ENCODE peak calls at places on chromosomes 7 and 10, in eight cellular contexts. One of them, this sample, is unnamed.

GRCh38 chr7:87876759-87877234 is 504 bp downstream of the DBF4 start:
- DNase-seq in HFF-Myc: no peak
- DNase-seq in epithelial cell of esophagus: peak
- DNase-seq in choroid plexus epithelial cell: peak
- DNase-seq in fibroblast of mammary gland: peak
- DNase-seq in effector memory CD4-positive, alpha-beta T cell: peak
- DNase-seq in CD8-positive, alpha-beta memory T cell: peak
- DNase-seq in WERI-Rb-1: peak
- DNase-seq in this sample: peak

GRCh38 chr10:119449760-119450461 is 92.6 kb downstream of the RGS10 start:
- DNase-seq in WERI-Rb-1: no peak
- DNase-seq in epithelial cell of esophagus: peak
- DNase-seq in HFF-Myc: peak
- DNase-seq in CD8-positive, alpha-beta memory T cell: no peak
- DNase-seq in choroid plexus epithelial cell: peak
- DNase-seq in fibroblast of mammary gland: peak
- DNase-seq in effector memory CD4-positive, alpha-beta T cell: no peak
- DNase-seq in this sample: no peak

GRCh38 chr10:89278034-89278535 is 23.8 kb upstream of the IFIT2 start:
- DNase-seq in CD8-positive, alpha-beta memory T cell: no peak
- DNase-seq in WERI-Rb-1: peak
- DNase-seq in HFF-Myc: peak
- DNase-seq in effector memory CD4-positive, alpha-beta T cell: no peak
- DNase-seq in epithelial cell of esophagus: peak
- DNase-seq in fibroblast of mammary gland: peak
- DNase-seq in choroid plexus epithelial cell: peak
- DNase-seq in this sample: no peak

GRCh38 chr7:25124485-25125136 is 449 bp downstream of the CYCS start:
- DNase-seq in effector memory CD4-positive, alpha-beta T cell: no peak
- DNase-seq in epithelial cell of esophagus: peak
- DNase-seq in choroid plexus epithelial cell: peak
- DNase-seq in HFF-Myc: no peak
- DNase-seq in WERI-Rb-1: peak
- DNase-seq in CD8-positive, alpha-beta memory T cell: no peak
- DNase-seq in fibroblast of mammary gland: no peak
- DNase-seq in this sample: peak

GRCh38 chr7:158102897-158103296 is 484.7 kb downstream of the PTPRN2 start:
- DNase-seq in epithelial cell of esophagus: no peak
- DNase-seq in effector memory CD4-positive, alpha-beta T cell: no peak
- DNase-seq in fibroblast of mammary gland: no peak
- DNase-seq in WERI-Rb-1: no peak
- DNase-seq in HFF-Myc: no peak
- DNase-seq in choroid plexus epithelial cell: no peak
- DNase-seq in CD8-positive, alpha-beta memory T cell: no peak
- DNase-seq in this sample: no peak

GRCh38 chr7:22200238-22200637 is 156.7 kb downstream of the RAPGEF5 start:
- DNase-seq in HFF-Myc: no peak
- DNase-seq in WERI-Rb-1: no peak
- DNase-seq in effector memory CD4-positive, alpha-beta T cell: no peak
- DNase-seq in epithelial cell of esophagus: no peak
- DNase-seq in CD8-positive, alpha-beta memory T cell: no peak
- DNase-seq in fibroblast of mammary gland: no peak
- DNase-seq in choroid plexus epithelial cell: no peak
- DNase-seq in this sample: no peak

GRCh38 chr7:106367664-106368063 is 82.9 kb upstream of the NAMPT start:
- DNase-seq in epithelial cell of esophagus: no peak
- DNase-seq in HFF-Myc: no peak
- DNase-seq in CD8-positive, alpha-beta memory T cell: no peak
- DNase-seq in choroid plexus epithelial cell: no peak
- DNase-seq in effector memory CD4-positive, alpha-beta T cell: no peak
- DNase-seq in WERI-Rb-1: no peak
- DNase-seq in fibroblast of mammary gland: no peak
- DNase-seq in this sample: no peak

GRCh38 chr7:51085034-51085692 is 231.4 kb downstream of the COBL start:
- DNase-seq in fibroblast of mammary gland: no peak
- DNase-seq in effector memory CD4-positive, alpha-beta T cell: no peak
- DNase-seq in HFF-Myc: no peak
- DNase-seq in WERI-Rb-1: no peak
- DNase-seq in CD8-positive, alpha-beta memory T cell: no peak
- DNase-seq in epithelial cell of esophagus: no peak
- DNase-seq in choroid plexus epithelial cell: no peak
- DNase-seq in this sample: no peak

GRCh38 chr7:50821457-50821977 is 38.8 kb upstream of the GRB10 start:
- DNase-seq in WERI-Rb-1: no peak
- DNase-seq in HFF-Myc: peak
- DNase-seq in effector memory CD4-positive, alpha-beta T cell: no peak
- DNase-seq in choroid plexus epithelial cell: no peak
- DNase-seq in epithelial cell of esophagus: peak
- DNase-seq in CD8-positive, alpha-beta memory T cell: no peak
- DNase-seq in fibroblast of mammary gland: no peak
- DNase-seq in this sample: no peak

GRCh38 chr10:78551184-78552005 is 517.4 kb upstream of the ZMIZ1 start:
- DNase-seq in CD8-positive, alpha-beta memory T cell: no peak
- DNase-seq in choroid plexus epithelial cell: no peak
- DNase-seq in fibroblast of mammary gland: no peak
- DNase-seq in WERI-Rb-1: peak
- DNase-seq in epithelial cell of esophagus: no peak
- DNase-seq in effector memory CD4-positive, alpha-beta T cell: no peak
- DNase-seq in HFF-Myc: no peak
- DNase-seq in this sample: no peak

GRCh38 chr10:130193493-130194193 is 57.5 kb downstream of the GLRX3 start:
- DNase-seq in choroid plexus epithelial cell: no peak
- DNase-seq in fibroblast of mammary gland: no peak
- DNase-seq in effector memory CD4-positive, alpha-beta T cell: no peak
- DNase-seq in epithelial cell of esophagus: no peak
- DNase-seq in CD8-positive, alpha-beta memory T cell: no peak
- DNase-seq in WERI-Rb-1: no peak
- DNase-seq in HFF-Myc: no peak
- DNase-seq in this sample: no peak

GRCh38 chr7:43164757-43165156 is 52.3 kb downstream of the HECW1 start:
- DNase-seq in CD8-positive, alpha-beta memory T cell: no peak
- DNase-seq in WERI-Rb-1: no peak
- DNase-seq in effector memory CD4-positive, alpha-beta T cell: no peak
- DNase-seq in choroid plexus epithelial cell: peak
- DNase-seq in HFF-Myc: peak
- DNase-seq in epithelial cell of esophagus: peak
- DNase-seq in fibroblast of mammary gland: peak
- DNase-seq in this sample: no peak

GRCh38 chr7:70434376-70434775 is 697.6 kb upstream of the GALNT17 start:
- DNase-seq in HFF-Myc: no peak
- DNase-seq in CD8-positive, alpha-beta memory T cell: no peak
- DNase-seq in epithelial cell of esophagus: peak
- DNase-seq in effector memory CD4-positive, alpha-beta T cell: no peak
- DNase-seq in WERI-Rb-1: no peak
- DNase-seq in fibroblast of mammary gland: peak
- DNase-seq in choroid plexus epithelial cell: no peak
- DNase-seq in this sample: no peak

GRCh38 chr7:139231513-139232376 is 708 bp downstream of the UBN2 start:
- DNase-seq in WERI-Rb-1: peak
- DNase-seq in HFF-Myc: no peak
- DNase-seq in CD8-positive, alpha-beta memory T cell: peak
- DNase-seq in effector memory CD4-positive, alpha-beta T cell: no peak
- DNase-seq in choroid plexus epithelial cell: peak
- DNase-seq in epithelial cell of esophagus: peak
- DNase-seq in fibroblast of mammary gland: peak
- DNase-seq in this sample: peak

GRCh38 chr7:16668049-16668858 is 22.3 kb downstream of the BZW2 start:
- DNase-seq in choroid plexus epithelial cell: peak
- DNase-seq in HFF-Myc: peak
- DNase-seq in fibroblast of mammary gland: peak
- DNase-seq in WERI-Rb-1: no peak
- DNase-seq in effector memory CD4-positive, alpha-beta T cell: no peak
- DNase-seq in epithelial cell of esophagus: peak
- DNase-seq in CD8-positive, alpha-beta memory T cell: no peak
- DNase-seq in this sample: no peak

GRCh38 chr10:51685768-51686167 is 13.6 kb downstream of the CSTF2T start:
- DNase-seq in HFF-Myc: no peak
- DNase-seq in epithelial cell of esophagus: peak
- DNase-seq in effector memory CD4-positive, alpha-beta T cell: no peak
- DNase-seq in CD8-positive, alpha-beta memory T cell: no peak
- DNase-seq in WERI-Rb-1: no peak
- DNase-seq in fibroblast of mammary gland: no peak
- DNase-seq in choroid plexus epithelial cell: no peak
- DNase-seq in this sample: no peak

GRCh38 chr10:107919626-107920235 is 755.2 kb upstream of the SORCS1 start:
- DNase-seq in HFF-Myc: no peak
- DNase-seq in effector memory CD4-positive, alpha-beta T cell: no peak
- DNase-seq in CD8-positive, alpha-beta memory T cell: no peak
- DNase-seq in fibroblast of mammary gland: no peak
- DNase-seq in epithelial cell of esophagus: no peak
- DNase-seq in WERI-Rb-1: peak
- DNase-seq in choroid plexus epithelial cell: no peak
- DNase-seq in this sample: no peak

GRCh38 chr7:82805527-82805960 is 357.1 kb downstream of the PCLO start:
- DNase-seq in HFF-Myc: peak
- DNase-seq in CD8-positive, alpha-beta memory T cell: no peak
- DNase-seq in WERI-Rb-1: no peak
- DNase-seq in fibroblast of mammary gland: peak
- DNase-seq in choroid plexus epithelial cell: peak
- DNase-seq in effector memory CD4-positive, alpha-beta T cell: no peak
- DNase-seq in epithelial cell of esophagus: peak
- DNase-seq in this sample: no peak

GRCh38 chr10:17454181-17454800 is at the start of gene ST8SIA6:
- DNase-seq in HFF-Myc: no peak
- DNase-seq in fibroblast of mammary gland: peak
- DNase-seq in CD8-positive, alpha-beta memory T cell: peak
- DNase-seq in WERI-Rb-1: peak
- DNase-seq in choroid plexus epithelial cell: peak
- DNase-seq in epithelial cell of esophagus: peak
- DNase-seq in effector memory CD4-positive, alpha-beta T cell: no peak
- DNase-seq in this sample: peak

DNA sequence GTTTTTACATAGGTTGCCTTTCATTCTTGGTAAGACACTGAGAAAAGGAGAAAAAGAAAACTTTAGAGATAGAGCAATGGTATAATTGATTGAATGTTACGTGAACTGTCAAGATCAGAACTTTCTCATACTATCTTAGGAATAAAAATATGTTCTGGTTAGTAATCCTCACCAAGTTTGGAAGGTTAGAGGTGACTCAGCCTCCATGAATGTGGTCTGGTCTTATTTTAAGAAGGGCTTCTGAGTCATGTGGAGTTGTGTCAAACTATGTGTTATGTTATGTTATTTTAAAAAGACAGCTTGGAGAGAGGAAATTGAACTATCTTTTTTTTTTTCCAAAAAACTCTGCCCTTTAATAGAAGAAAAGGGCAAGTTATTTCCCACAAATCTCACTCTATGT is 458.6 kb upstream of the KLF6 start:
- DNase-seq in effector memory CD4-positive, alpha-beta T cell: no peak
- DNase-seq in HFF-Myc: peak
- DNase-seq in fibroblast of mammary gland: peak
- DNase-seq in choroid plexus epithelial cell: peak
- DNase-seq in WERI-Rb-1: no peak
- DNase-seq in CD8-positive, alpha-beta memory T cell: no peak
- DNase-seq in epithelial cell of esophagus: peak
- DNase-seq in this sample: no peak
- H3K4me3 ChIP-seq in effector memory CD4-positive, alpha-beta T cell: no peak
- H3K4me3 ChIP-seq in HFF-Myc: no peak
- H3K4me3 ChIP-seq in fibroblast of mammary gland: peak
- H3K4me3 ChIP-seq in choroid plexus epithelial cell: peak
- H3K4me3 ChIP-seq in WERI-Rb-1: no peak
- H3K4me3 ChIP-seq in CD8-positive, alpha-beta memory T cell: no peak
- H3K4me3 ChIP-seq in epithelial cell of esophagus: no peak
- H3K4me3 ChIP-seq in this sample: no peak

GRCh38 chr10:6062101-6062771 is at the start of gene IL2RA:
- DNase-seq in HFF-Myc: no peak
- DNase-seq in WERI-Rb-1: no peak
- DNase-seq in choroid plexus epithelial cell: no peak
- DNase-seq in epithelial cell of esophagus: no peak
- DNase-seq in effector memory CD4-positive, alpha-beta T cell: peak
- DNase-seq in fibroblast of mammary gland: no peak
- DNase-seq in CD8-positive, alpha-beta memory T cell: peak
- DNase-seq in this sample: peak
- H3K4me3 ChIP-seq in HFF-Myc: no peak
- H3K4me3 ChIP-seq in WERI-Rb-1: no peak
- H3K4me3 ChIP-seq in choroid plexus epithelial cell: no peak
- H3K4me3 ChIP-seq in epithelial cell of esophagus: no peak
- H3K4me3 ChIP-seq in effector memory CD4-positive, alpha-beta T cell: peak
- H3K4me3 ChIP-seq in fibroblast of mammary gland: no peak
- H3K4me3 ChIP-seq in CD8-positive, alpha-beta memory T cell: peak
- H3K4me3 ChIP-seq in this sample: no peak

GRCh38 chr10:96270564-96270963 is 805 bp downstream of the BLNK start:
- DNase-seq in WERI-Rb-1: no peak
- DNase-seq in fibroblast of mammary gland: no peak
- DNase-seq in choroid plexus epithelial cell: no peak
- DNase-seq in effector memory CD4-positive, alpha-beta T cell: no peak
- DNase-seq in HFF-Myc: no peak
- DNase-seq in CD8-positive, alpha-beta memory T cell: no peak
- DNase-seq in epithelial cell of esophagus: no peak
- DNase-seq in this sample: no peak

GRCh38 chr10:96269438-96270300 is 1.7 kb downstream of the BLNK start:
- DNase-seq in choroid plexus epithelial cell: no peak
- DNase-seq in WERI-Rb-1: no peak
- DNase-seq in epithelial cell of esophagus: peak
- DNase-seq in fibroblast of mammary gland: no peak
- DNase-seq in CD8-positive, alpha-beta memory T cell: no peak
- DNase-seq in effector memory CD4-positive, alpha-beta T cell: no peak
- DNase-seq in HFF-Myc: no peak
- DNase-seq in this sample: no peak

GRCh38 chr10:96272986-96273280 is 1.6 kb upstream of the BLNK start:
- DNase-seq in WERI-Rb-1: no peak
- DNase-seq in fibroblast of mammary gland: no peak
- DNase-seq in epithelial cell of esophagus: peak
- DNase-seq in CD8-positive, alpha-beta memory T cell: no peak
- DNase-seq in effector memory CD4-positive, alpha-beta T cell: no peak
- DNase-seq in choroid plexus epithelial cell: no peak
- DNase-seq in HFF-Myc: no peak
- DNase-seq in this sample: no peak

GRCh38 chr10:96271017-96271815 is at the start of gene BLNK:
- DNase-seq in WERI-Rb-1: no peak
- DNase-seq in fibroblast of mammary gland: peak
- DNase-seq in epithelial cell of esophagus: peak
- DNase-seq in effector memory CD4-positive, alpha-beta T cell: no peak
- DNase-seq in choroid plexus epithelial cell: peak
- DNase-seq in CD8-positive, alpha-beta memory T cell: no peak
- DNase-seq in HFF-Myc: no peak
- DNase-seq in this sample: no peak

GRCh38 chr10:96272256-96272985 is 1.1 kb upstream of the BLNK start:
- DNase-seq in HFF-Myc: no peak
- DNase-seq in choroid plexus epithelial cell: no peak
- DNase-seq in CD8-positive, alpha-beta memory T cell: no peak
- DNase-seq in effector memory CD4-positive, alpha-beta T cell: no peak
- DNase-seq in fibroblast of mammary gland: no peak
- DNase-seq in epithelial cell of esophagus: no peak
- DNase-seq in WERI-Rb-1: no peak
- DNase-seq in this sample: no peak
- H3K4me3 ChIP-seq in HFF-Myc: no peak
- H3K4me3 ChIP-seq in choroid plexus epithelial cell: no peak
- H3K4me3 ChIP-seq in CD8-positive, alpha-beta memory T cell: no peak
- H3K4me3 ChIP-seq in effector memory CD4-positive, alpha-beta T cell: no peak
- H3K4me3 ChIP-seq in fibroblast of mammary gland: no peak
- H3K4me3 ChIP-seq in epithelial cell of esophagus: no peak
- H3K4me3 ChIP-seq in WERI-Rb-1: no peak
- H3K4me3 ChIP-seq in this sample: no peak

GRCh38 chr7:122970740-122971725 is 24.5 kb downstream of the TAS2R16 start:
- DNase-seq in effector memory CD4-positive, alpha-beta T cell: no peak
- DNase-seq in WERI-Rb-1: no peak
- DNase-seq in epithelial cell of esophagus: no peak
- DNase-seq in HFF-Myc: no peak
- DNase-seq in fibroblast of mammary gland: no peak
- DNase-seq in CD8-positive, alpha-beta memory T cell: no peak
- DNase-seq in choroid plexus epithelial cell: no peak
- DNase-seq in this sample: no peak
- H3K4me3 ChIP-seq in effector memory CD4-positive, alpha-beta T cell: no peak
- H3K4me3 ChIP-seq in WERI-Rb-1: no peak
- H3K4me3 ChIP-seq in epithelial cell of esophagus: no peak
- H3K4me3 ChIP-seq in HFF-Myc: no peak
- H3K4me3 ChIP-seq in fibroblast of mammary gland: no peak
- H3K4me3 ChIP-seq in CD8-positive, alpha-beta memory T cell: no peak
- H3K4me3 ChIP-seq in choroid plexus epithelial cell: no peak
- H3K4me3 ChIP-seq in this sample: no peak